ENCODE peak calls at places on chromosomes 1 and 21, in seven cellular contexts. J, L, K, T, I, M and O are unnamed samples.
A peak's percentile ranks its signal among the peaks of the same experiment; 100 is the strongest.

GRCh38 chr1:236514703-236515442 is 8.9 kb upstream of the LGALS8 start:
- DNase-seq in J (no peak), L (no peak), K (no peak), T (no peak), I (no peak), M (no peak), O (no peak)

GRCh38 chr1:236851871-236852270 is 56.8 kb downstream of the MTR start:
- DNase-seq in J (no peak), L (no peak), K (no peak), T (no peak), I (peak; percentile 26), M (no peak), O (no peak)

GRCh38 chr1:57319165-57319564 is 104.7 kb downstream of the DAB1 start:
- DNase-seq in J (peak; percentile 31), L (peak; percentile 18), K (no peak), T (peak; percentile 76), I (peak; percentile 67), M (peak; percentile 38), O (peak; percentile 43)

GRCh38 chr1:31699341-31699891 is 4.4 kb downstream of the COL16A1 start:
- DNase-seq in J (no peak), L (no peak), K (no peak), T (no peak), I (no peak), M (no peak), O (no peak)

GRCh38 chr1:109184657-109185056 is 29.1 kb upstream of the SARS1 start:
- DNase-seq in J (no peak), L (no peak), K (no peak), T (no peak), I (peak; percentile 12), M (no peak), O (no peak)

GRCh38 chr1:173503391-173503790 is 26.3 kb downstream of the PRDX6 start:
- DNase-seq in J (peak; percentile 33), L (peak; percentile 46), K (no peak), T (peak; percentile 72), I (no peak), M (peak; percentile 75), O (no peak)

GRCh38 chr1:10874351-10874750 is 77.9 kb upstream of the CASZ1 start:
- DNase-seq in J (no peak), L (no peak), K (no peak), T (no peak), I (no peak), M (no peak), O (no peak)

GRCh38 chr1:46735708-46736324 is 16.9 kb upstream of the EFCAB14 start:
- DNase-seq in J (peak; percentile 76), L (peak; percentile 82), K (peak; percentile 86), T (peak; percentile 65), I (peak; percentile 58), M (peak; percentile 65), O (peak; percentile 55)

GRCh38 chr1:39110325-39110851 is 84.2 kb downstream of the NDUFS5 start:
- DNase-seq in J (peak; percentile 94), L (peak; percentile 92), K (no peak), T (peak; percentile 84), I (peak; percentile 70), M (peak; percentile 96), O (peak; percentile 91)

GRCh38 chr1:173628888-173629287 is 6.2 kb upstream of the TEX50 start:
- DNase-seq in J (peak; percentile 21), L (peak; percentile 13), K (peak; percentile 12), T (no peak), I (peak; percentile 38), M (peak; percentile 2), O (no peak)

GRCh38 chr1:32885691-32886011 is 640 bp upstream of the HPCA start:
- DNase-seq in J (no peak), L (no peak), K (no peak), T (no peak), I (no peak), M (no peak), O (no peak)

GRCh38 chr1:32335951-32336867 is at the start of gene MARCKSL1:
- DNase-seq in J (peak; percentile 86), L (peak; percentile 73), K (peak; percentile 89), T (peak; percentile 60), I (peak; percentile 16), M (peak; percentile 29), O (peak; percentile 65)

GRCh38 chr1:28296401-28297220 is 32.2 kb upstream of the MED18 start:
- DNase-seq in J (peak; percentile 73), L (peak; percentile 82), K (peak; percentile 91), T (peak; percentile 29), I (peak; percentile 24), M (peak; percentile 38), O (peak; percentile 15)

GRCh38 chr1:24389231-24389678 is 24.3 kb downstream of the STPG1 start:
- DNase-seq in J (no peak), L (no peak), K (no peak), T (no peak), I (no peak), M (no peak), O (no peak)

GRCh38 chr1:14842891-14843290 is 244.4 kb downstream of the KAZN start:
- DNase-seq in J (peak; percentile 13), L (peak; percentile 11), K (no peak), T (peak; percentile 91), I (no peak), M (peak; percentile 39), O (peak; percentile 73)

GRCh38 chr21:35138665-35139381 is 89.7 kb upstream of the RUNX1 start:
- DNase-seq in J (peak; percentile 68), L (peak; percentile 85), K (peak; percentile 8), T (peak; percentile 31), I (peak; percentile 98), M (peak; percentile 45), O (peak; percentile 96)

GRCh38 chr21:32377991-32378390 is 14.8 kb downstream of the URB1 start:
- DNase-seq in J (no peak), L (no peak), K (no peak), T (no peak), I (no peak), M (no peak), O (no peak)

DNA sequence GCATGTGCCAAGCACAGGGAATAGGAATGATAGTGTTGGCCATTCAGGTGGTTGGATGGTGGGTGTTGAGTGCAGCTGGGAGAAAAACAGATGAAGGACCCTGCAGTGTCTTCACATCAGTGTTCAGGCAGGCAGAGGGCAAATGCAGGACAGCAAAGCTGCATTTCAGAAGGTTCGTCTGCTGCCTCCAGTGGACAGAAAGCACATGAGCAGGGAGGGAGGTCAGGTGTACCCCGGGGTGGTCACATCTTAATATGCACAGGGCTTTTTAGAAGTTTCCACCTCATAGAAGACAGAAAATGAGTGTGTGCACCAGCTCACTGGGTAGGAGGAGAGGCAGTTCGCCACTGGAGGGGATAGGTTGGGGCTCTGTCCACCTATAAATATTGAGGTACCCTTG is 184.9 kb downstream of the SLC35F3 start:
- DNase-seq in J (no peak), L (no peak), K (peak; percentile 68), T (no peak), I (no peak), M (no peak), O (no peak)
- TF ChIP-seq CTCF in J (no peak), L (no peak), K (peak; percentile 61), T (no peak), I (no peak), M (no peak), O (peak; percentile 15)

DNA sequence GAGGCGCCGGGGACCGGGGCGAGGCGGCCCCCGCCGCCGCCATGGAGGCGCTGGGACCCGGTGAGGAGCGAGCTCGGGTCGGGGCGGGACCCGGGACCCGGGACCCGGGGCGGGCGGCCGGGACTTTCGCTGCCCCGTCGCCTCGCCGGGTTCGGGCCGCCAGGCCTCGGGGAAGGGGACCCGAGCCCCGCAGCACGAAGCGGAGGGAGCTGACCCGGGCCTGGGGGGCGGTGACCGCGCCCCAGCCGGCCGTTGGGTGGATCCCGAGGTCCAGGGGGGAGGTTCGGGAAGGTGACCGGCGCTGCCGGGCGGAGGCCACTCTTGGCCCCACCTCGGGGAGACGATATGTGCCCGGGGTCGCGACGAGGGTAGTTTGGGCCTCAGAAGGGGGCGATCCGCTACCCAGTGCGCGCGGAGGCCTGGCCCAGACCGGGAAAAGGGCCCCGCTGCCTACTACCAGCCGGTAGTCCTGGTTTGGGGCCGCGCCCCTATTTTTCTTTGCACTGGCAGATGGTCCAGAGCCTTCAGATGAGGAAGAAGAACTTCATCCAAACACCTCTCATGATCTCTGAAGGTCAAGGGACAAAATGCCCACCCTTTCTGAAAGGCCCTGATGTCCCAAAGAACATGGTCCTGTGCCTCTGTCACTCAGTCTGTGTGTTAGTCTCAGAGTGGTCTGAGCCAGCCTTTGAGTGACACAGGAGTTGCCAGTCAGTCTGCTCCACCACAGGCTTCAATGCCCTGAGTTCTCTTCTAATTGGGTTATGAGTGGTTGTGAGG is 750 bp downstream of the AGO4 start:
- DNase-seq in J (peak; percentile 25), L (no peak), K (peak; percentile 53), T (peak; percentile 23), I (peak; percentile 21), M (no peak), O (peak; percentile 19)
- H3K4me3 ChIP-seq in J (peak overlapping the region; percentile 79), L (peak overlapping the region; percentile 76), K (peak overlapping the region; percentile 86), T (peak overlapping the region; percentile 87), I (peak overlapping the region; percentile 66), M (peak overlapping the region; percentile 71), O (peak overlapping the region; percentile 74)

DNA sequence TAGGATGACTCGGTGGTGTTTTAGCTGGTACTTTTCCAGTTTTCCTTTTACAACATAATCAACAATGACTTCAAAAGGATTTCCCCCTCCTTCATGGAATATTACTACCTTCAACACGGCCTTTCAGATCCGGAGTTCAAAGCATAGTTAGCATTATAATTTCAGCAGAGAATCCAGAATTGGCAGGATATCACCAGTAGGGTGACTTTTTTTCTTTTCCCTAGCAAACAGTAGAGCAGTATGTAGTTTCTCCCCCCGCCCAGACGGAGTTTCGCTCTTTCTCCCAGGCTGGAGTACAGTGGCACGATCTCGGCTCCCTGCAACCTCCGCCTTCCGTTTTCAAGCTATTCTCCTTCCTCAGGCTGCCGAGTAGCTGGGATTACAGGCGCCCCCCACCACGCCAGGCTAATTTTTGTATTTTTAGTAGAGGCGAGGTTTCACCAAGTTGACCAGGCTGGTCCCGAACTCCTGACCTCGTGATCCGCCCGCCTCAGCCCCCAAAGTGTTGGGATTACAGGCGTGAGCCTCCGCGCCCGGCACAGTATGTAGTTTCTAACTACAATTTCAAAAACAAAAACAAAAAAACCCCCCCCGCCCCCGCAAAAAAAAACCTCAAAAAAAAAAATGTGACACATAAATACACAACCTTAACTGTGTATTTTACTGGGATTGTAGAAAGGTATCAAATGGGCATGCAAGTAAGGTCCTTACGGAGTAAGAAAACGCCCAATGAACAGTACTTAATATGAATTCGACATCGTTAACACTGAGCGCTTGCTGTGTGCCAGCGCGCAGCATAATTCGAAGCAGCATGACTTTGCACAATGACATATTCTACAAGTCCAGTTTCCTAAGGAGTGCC is 1.5 kb upstream of the COX20 start:
- DNase-seq in J (peak; percentile 80), L (peak; percentile 77), K (peak; percentile 79), T (peak; percentile 79), I (peak; percentile 77), M (peak; percentile 72), O (peak; percentile 83)
- TF ChIP-seq CTCF in J (peak; percentile 30), L (peak; percentile 30), K (peak; percentile 26), T (no peak), I (no peak), M (peak; percentile 25), O (no peak)

GRCh38 chr1:195005338-195005737 is 1602.9 kb downstream of the KCNT2 start:
- DNase-seq in J (no peak), L (no peak), K (no peak), T (no peak), I (no peak), M (no peak), O (no peak)
- H3K4me3 ChIP-seq in J (no peak overlapping the region), L (no peak overlapping the region), K (no peak overlapping the region), T (no peak overlapping the region), I (no peak overlapping the region), M (no peak overlapping the region), O (no peak overlapping the region)

GRCh38 chr1:1040004-1040991 is 20.4 kb downstream of the AGRN start:
- DNase-seq in J (peak; percentile 84), L (peak; percentile 80), K (peak; percentile 93), T (peak; percentile 78), I (peak; percentile 81), M (peak; percentile 59), O (peak; percentile 82)
- TF ChIP-seq CTCF in J (no peak), L (no peak), K (no peak), T (no peak), I (peak; percentile 28), M (no peak), O (peak; percentile 5)

GRCh38 chr1:151945725-151946365 is 36.5 kb upstream of the THEM4 start:
- DNase-seq in J (peak; percentile 99), L (peak; percentile 98), K (peak; percentile 93), T (peak; percentile 97), I (peak; percentile 97), M (peak; percentile 98), O (peak; percentile 96)
- H3K4me3 ChIP-seq in J (no peak overlapping the region), L (no peak overlapping the region), K (no peak overlapping the region), T (no peak overlapping the region), I (no peak overlapping the region), M (no peak overlapping the region), O (no peak overlapping the region)